ENCODE peak calls at places on chromosomes 2 and 18, in five cellular contexts. F is K562, C is SK-N-SH, B is HepG2, U is GM12878. L is an unnamed sample.

GRCh38 chr2:95044598-95044997 is 19.1 kb downstream of the MAL start:
- DNase-seq in U (no peak), C (no peak), B (no peak), F (no peak), L (no peak)

GRCh38 chr2:113069676-113070605 is 2.2 kb downstream of the IL1F10 start:
- DNase-seq in C (no peak), F (no peak), U (no peak), B (no peak), L (no peak)

GRCh38 chr2:214014551-214015230 is 396.2 kb upstream of the VWC2L start:
- DNase-seq in B (no peak), C (no peak), U (no peak), F (no peak), L (no peak)

GRCh38 chr2:175003875-175004729 is 1.1 kb downstream of the CHN1 start:
- DNase-seq in C (no peak), F (no peak), U (no peak), B (no peak), L (no peak)

GRCh38 chr2:219369447-219369861 is 18.3 kb downstream of the DNPEP start:
- DNase-seq in C (no peak), F (no peak), U (no peak), B (no peak), L (no peak)

GRCh38 chr18:45417392-45417791 is 197.9 kb upstream of the SLC14A2 start:
- DNase-seq in F (no peak), B (no peak), C (no peak), U (no peak), L (no peak)

GRCh38 chr2:63665806-63666205 is 77.0 kb downstream of the MDH1 start:
- DNase-seq in F (no peak), B (no peak), U (no peak), C (no peak), L (no peak)

GRCh38 chr2:23513245-23513880 is 128.4 kb downstream of the KLHL29 start:
- DNase-seq in U (no peak), F (no peak), C (no peak), B (no peak), L (no peak)

GRCh38 chr2:236052926-236053846 is 115.0 kb downstream of the GBX2 start:
- DNase-seq in U (no peak), B (no peak), F (no peak), C (no peak), L (no peak)

GRCh38 chr2:183718246-183718645 is 594.0 kb downstream of the NUP35 start:
- DNase-seq in F (no peak), U (no peak), C (no peak), B (no peak), L (no peak)

GRCh38 chr2:32627441-32627900 is 379 bp upstream of the TTC27 start:
- DNase-seq in F (no peak), C (peak), B (peak), U (no peak), L (peak)

GRCh38 chr2:45072064-45072861 is 63.0 kb upstream of the SIX2 start:
- DNase-seq in B (no peak), U (no peak), F (no peak), C (no peak), L (no peak)

GRCh38 chr2:180472133-180472532 is 465.0 kb upstream of the CWC22 start:
- DNase-seq in F (no peak), B (no peak), C (no peak), U (no peak), L (no peak)

GRCh38 chr2:178317807-178318206 is 123.5 kb downstream of the OSBPL6 start:
- DNase-seq in C (no peak), F (no peak), U (no peak), B (no peak), L (no peak)

GRCh38 chr2:102315850-102316370 is 4.5 kb downstream of the IL1RL1 start:
- DNase-seq in B (no peak), C (no peak), F (no peak), U (no peak), L (no peak)

GRCh38 chr2:60936757-60937156 is 55.4 kb downstream of the REL start:
- DNase-seq in C (no peak), U (no peak), B (no peak), F (no peak), L (peak)

GRCh38 chr18:26181343-26181826 is 44.9 kb upstream of the TAF4B start:
- DNase-seq in F (no peak), C (no peak), B (no peak), U (peak), L (no peak)

GRCh38 chr2:54664238-54664786 is 59.1 kb upstream of the EML6 start:
- DNase-seq in F (no peak), B (no peak), U (no peak), C (no peak), L (no peak)

GRCh38 chr2:112692496-112692911 is 28.3 kb upstream of the NT5DC4 start:
- DNase-seq in B (peak), C (no peak), U (peak), F (peak), L (peak)

GRCh38 chr2:8229546-8229986 is 452.3 kb upstream of the ID2 start:
- DNase-seq in U (no peak), F (peak), B (peak), C (no peak), L (peak)

GRCh38 chr2:54728669-54729120 is 5.2 kb downstream of the EML6 start:
- DNase-seq in C (no peak), B (peak), F (no peak), U (no peak), L (no peak)

GRCh38 chr2:218476676-218477075 is 57.8 kb downstream of the VIL1 start:
- DNase-seq in U (no peak), F (no peak), B (no peak), C (no peak), L (no peak)

GRCh38 chr2:120435671-120436459 is 89.9 kb downstream of the INHBB start:
- DNase-seq in U (no peak), C (no peak), F (no peak), B (no peak), L (no peak)

GRCh38 chr2:196315388-196316049 is 144.1 kb upstream of the STK17B start:
- DNase-seq in C (no peak), B (no peak), U (no peak), F (no peak), L (no peak)
- TF ChIP-seq REST in C (no peak), B (no peak), U (no peak), F (no peak), L (no peak)

DNA sequence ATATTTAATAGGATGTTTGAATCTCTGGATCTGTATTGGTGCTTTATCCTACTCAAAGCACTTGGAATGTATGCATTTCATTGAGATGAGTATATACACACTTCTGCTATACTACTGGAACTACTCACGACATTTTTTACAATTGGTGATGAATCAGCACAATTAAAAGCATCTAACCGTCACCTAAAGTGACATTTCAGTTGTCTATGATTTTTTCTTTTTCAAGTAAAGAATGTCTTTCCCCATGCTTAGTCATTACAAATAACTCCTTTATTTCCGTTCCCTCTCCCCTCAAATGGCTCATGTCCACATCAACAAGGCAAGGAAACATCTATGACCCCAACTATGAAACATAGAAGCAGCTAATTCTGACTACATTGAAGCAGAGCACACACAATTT is 77.3 kb downstream of the CLIP4 start:
- DNase-seq in F (no peak), B (no peak), U (no peak), C (no peak), L (no peak)
- TF ChIP-seq GABPA in F (no peak), B (no peak), U (no peak), C (no peak), L (no peak)

GRCh38 chr18:8942909-8943545 is 159.5 kb upstream of the NDUFV2 start:
- DNase-seq in F (no peak), C (no peak), B (no peak), U (no peak), L (no peak)

GRCh38 chr18:8944871-8945245 is 157.6 kb upstream of the NDUFV2 start:
- DNase-seq in F (no peak), U (no peak), B (no peak), C (no peak), L (no peak)

GRCh38 chr18:8946046-8946838 is 156.3 kb upstream of the NDUFV2 start:
- DNase-seq in C (no peak), U (no peak), F (no peak), B (no peak), L (no peak)

GRCh38 chr18:8942021-8942908 is 160.2 kb upstream of the NDUFV2 start:
- DNase-seq in B (no peak), U (no peak), C (no peak), F (no peak), L (no peak)

GRCh38 chr18:8943900-8944870 is 158.3 kb upstream of the NDUFV2 start:
- DNase-seq in B (no peak), F (no peak), C (no peak), U (no peak), L (no peak)
- TF ChIP-seq REST in B (no peak), F (no peak), C (no peak), U (no peak), L (no peak)

GRCh38 chr18:13449651-13450050 is 231.1 kb downstream of the LDLRAD4 start:
- DNase-seq in F (no peak), U (no peak), C (no peak), B (no peak), L (no peak)

GRCh38 chr18:13447621-13448020 is 229.1 kb downstream of the LDLRAD4 start:
- DNase-seq in B (no peak), U (no peak), C (peak), F (no peak), L (no peak)

GRCh38 chr18:13446581-13447470 is 228.3 kb downstream of the LDLRAD4 start:
- DNase-seq in C (no peak), B (no peak), U (no peak), F (no peak), L (no peak)

GRCh38 chr18:13446024-13446423 is 227.5 kb downstream of the LDLRAD4 start:
- DNase-seq in F (no peak), C (no peak), U (no peak), B (no peak), L (no peak)

GRCh38 chr18:13448028-13448795 is 229.7 kb downstream of the LDLRAD4 start:
- DNase-seq in U (no peak), B (no peak), F (no peak), C (no peak), L (no peak)
- TF ChIP-seq GABPA in U (no peak), B (no peak), F (no peak), C (no peak), L (no peak)

GRCh38 chr18:12462242-12462641 is 54.5 kb downstream of the PRELID3A start:
- DNase-seq in C (no peak), F (no peak), B (no peak), U (no peak), L (no peak)

GRCh38 chr18:12458761-12459160 is 51.0 kb downstream of the PRELID3A start:
- DNase-seq in C (no peak), F (no peak), U (no peak), B (peak), L (no peak)

GRCh38 chr18:12461326-12461725 is 53.6 kb downstream of the PRELID3A start:
- DNase-seq in F (no peak), C (no peak), U (no peak), B (no peak), L (no peak)

GRCh38 chr18:12463191-12463590 is 55.5 kb downstream of the PRELID3A start:
- DNase-seq in C (no peak), B (no peak), U (no peak), F (no peak), L (no peak)

GRCh38 chr18:12460874-12461273 is 53.1 kb downstream of the PRELID3A start:
- DNase-seq in B (peak), F (no peak), U (no peak), C (peak), L (no peak)
- TF ChIP-seq REST in B (no peak), F (no peak), U (no peak), C (no peak), L (no peak)

GRCh38 chr2:155722290-155722689 is 610.2 kb downstream of the NR4A2 start:
- DNase-seq in C (no peak), B (no peak), U (no peak), F (no peak), L (no peak)
- TF ChIP-seq GABPA in C (no peak), B (no peak), U (no peak), F (no peak), L (no peak)

DNA sequence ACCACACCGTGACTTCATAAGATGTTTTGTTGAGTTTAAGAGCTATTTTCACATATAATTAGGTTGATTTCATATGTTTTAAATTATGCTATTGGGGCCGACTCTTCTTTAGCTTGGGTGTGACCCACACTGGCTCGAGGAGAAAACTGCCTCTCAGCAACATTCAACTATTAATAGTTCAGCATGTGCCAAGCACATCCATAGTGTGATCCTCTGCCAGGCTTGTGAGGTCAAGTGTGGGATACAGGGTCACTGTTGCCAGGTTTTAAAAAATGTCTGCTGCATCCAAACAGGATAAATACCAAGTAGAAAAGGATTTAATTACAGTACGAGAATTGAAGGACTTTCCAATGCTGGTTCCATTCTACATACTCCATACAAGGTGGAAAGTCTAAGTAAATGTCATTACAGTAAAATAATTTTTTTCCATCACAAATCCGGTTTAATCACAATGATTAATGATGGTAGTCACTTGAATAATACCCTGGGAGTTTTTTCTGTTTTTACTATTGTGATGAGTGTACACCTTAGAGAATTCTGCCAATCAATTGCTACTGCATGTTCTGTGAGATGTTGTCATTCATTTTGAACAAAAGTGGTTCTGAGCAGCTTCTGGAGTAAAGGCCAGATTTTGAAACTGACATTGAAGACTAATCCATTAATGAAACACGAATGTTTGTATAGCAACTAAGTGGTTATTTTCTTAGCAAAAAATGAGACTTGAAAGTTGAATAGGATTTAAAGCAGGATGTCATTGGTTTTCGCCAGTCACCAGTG is 84.5 kb downstream of the ABI2 start:
- DNase-seq in C (no peak), F (no peak), U (no peak), B (no peak), L (no peak)
- TF ChIP-seq REST in C (no peak), F (no peak), U (no peak), B (no peak), L (no peak)

GRCh38 chr2:164205347-164205746 is 415.9 kb downstream of the GRB14 start:
- DNase-seq in B (no peak), U (no peak), C (no peak), F (no peak), L (no peak)
- TF ChIP-seq GABPA in B (no peak), U (no peak), C (no peak), F (no peak), L (no peak)

GRCh38 chr2:100750143-100750542 is 69.8 kb upstream of the NPAS2 start:
- DNase-seq in C (no peak), U (no peak), B (no peak), F (no peak), L (no peak)
- TF ChIP-seq REST in C (no peak), U (no peak), B (no peak), F (no peak), L (no peak)

L was measured in HL-60.